ENCODE peak calls at places on chromosomes 13 and 19, in five cellular contexts. B, Q, X, A and U are unnamed samples.

GRCh38 chr19:39479916-39480315 is 722 bp upstream of the TIMM50 start:
- DNase-seq in Q (no peak), X (no peak), A (no peak), B (no peak), U (no peak)

GRCh38 chr13:46341112-46341711 is 45.8 kb downstream of the RUBCNL start:
- DNase-seq in Q (no peak), X (no peak), A (peak; percentile 42), B (no peak), U (no peak)

GRCh38 chr13:43058318-43058674 is 34.9 kb downstream of the DNAJC15 start:
- DNase-seq in X (no peak), Q (no peak), B (no peak), A (peak; percentile 39), U (no peak)

GRCh38 chr19:50722248-50723013 is 733 bp upstream of the CLEC11A start:
- DNase-seq in X (no peak), B (no peak), A (no peak), Q (no peak), U (no peak)

GRCh38 chr19:2495130-2495641 is 19.3 kb downstream of the GADD45B start:
- DNase-seq in A (peak; percentile 74), X (peak; percentile 91), Q (peak; percentile 53), B (peak; percentile 88), U (no peak)

GRCh38 chr13:43107780-43108179 is 84.4 kb downstream of the DNAJC15 start:
- DNase-seq in X (no peak), B (no peak), A (no peak), Q (no peak), U (no peak)

GRCh38 chr19:6273701-6274601 is 5.8 kb downstream of the MLLT1 start:
- DNase-seq in B (peak; percentile 89), A (peak; percentile 91), X (no peak), Q (peak; percentile 75), U (no peak)

GRCh38 chr19:3161453-3161852 is 17.1 kb upstream of the S1PR4 start:
- DNase-seq in X (no peak), Q (no peak), A (peak; percentile 36), B (no peak), U (no peak)

GRCh38 chr13:20475927-20476691 is 49.5 kb downstream of the CRYL1 start:
- DNase-seq in A (no peak), Q (no peak), B (peak; percentile 90), X (no peak), U (no peak)

GRCh38 chr19:2446390-2446789 is 10.4 kb downstream of the LMNB2 start:
- DNase-seq in B (peak; percentile 83), A (no peak), Q (no peak), X (no peak), U (no peak)

GRCh38 chr13:40442191-40442590 is 224.2 kb downstream of the FOXO1 start:
- DNase-seq in A (no peak), X (peak; percentile 82), Q (no peak), B (no peak), U (no peak)

GRCh38 chr19:48922548-48923490 is 10.7 kb upstream of the DHDH start:
- DNase-seq in B (no peak), A (no peak), Q (no peak), X (no peak), U (no peak)

GRCh38 chr19:10418281-10419199 is 1.8 kb upstream of the PDE4A start:
- DNase-seq in Q (no peak), X (peak; percentile 30), A (no peak), B (no peak), U (no peak)
- H3K4me3 ChIP-seq in Q (no peak overlapping the region), X (peak overlapping the region; percentile 26), A (no peak overlapping the region), B (no peak overlapping the region), U (peak overlapping the region; percentile 27)

GRCh38 chr19:19662866-19663291 is 597 bp downstream of the ATP13A1 start:
- DNase-seq in B (no peak), A (no peak), X (no peak), Q (no peak), U (no peak)
- H3K27me3 ChIP-seq in B (no peaks in the 10 kb centered on the region), A (no peaks in the 10 kb centered on the region), X (no peaks in the 10 kb centered on the region), Q (no peaks in the 10 kb centered on the region), U (no peaks in the 10 kb centered on the region)

DNA sequence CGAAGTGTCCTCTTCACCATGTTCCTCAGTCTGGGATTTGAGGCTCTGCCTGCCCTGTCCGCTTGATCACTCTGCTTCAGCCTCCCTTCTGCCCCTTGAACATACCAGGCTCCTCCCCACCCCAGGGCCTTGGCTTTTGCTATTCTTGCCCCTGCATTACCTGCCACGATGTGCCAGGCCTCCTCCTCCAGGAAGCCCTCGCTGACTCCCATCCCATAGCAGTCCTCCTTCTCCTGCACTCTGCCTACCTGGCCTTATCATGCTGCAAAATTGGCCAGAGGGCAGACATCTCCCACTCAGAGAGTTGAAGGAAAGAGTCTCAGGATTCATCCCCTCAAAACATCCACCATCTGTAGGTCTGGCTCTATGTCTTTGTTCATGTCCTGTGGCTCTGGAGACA is 2.2 kb downstream of the YJEFN3 start:
- DNase-seq in X (no peak), A (no peak), Q (no peak), B (no peak), U (no peak)
- H3K4me1 ChIP-seq in X (peaks cover 4% of the 10 kb centered on the region), A (no peaks in the 10 kb centered on the region), Q (peaks cover 47% of the 10 kb centered on the region), B (peaks cover 6% of the 10 kb centered on the region), U (peaks cover 30% of the 10 kb centered on the region)

DNA sequence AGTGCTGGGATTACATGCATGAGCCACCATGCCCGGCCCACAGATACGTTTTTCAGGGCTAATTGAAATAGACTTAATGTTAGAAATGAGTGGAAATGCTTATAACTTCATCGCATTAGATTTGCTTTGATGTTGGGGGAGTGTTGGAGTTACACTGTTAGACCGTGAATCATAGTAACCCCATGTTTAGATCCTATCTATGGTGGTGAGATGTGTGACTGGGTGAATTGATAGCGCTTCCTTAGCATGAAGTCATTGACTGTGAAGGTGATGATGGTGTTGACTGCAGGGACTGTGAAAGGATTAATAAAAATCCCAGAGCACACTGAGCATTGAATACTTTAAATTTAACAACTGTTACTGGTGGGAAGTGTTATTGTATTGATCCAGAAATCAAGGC is 1.7 kb downstream of the ZNF264 start:
- DNase-seq in A (no peak), Q (no peak), X (no peak), B (no peak), U (no peak)
- H3K4me3 ChIP-seq in A (peak overlapping the region; percentile 87), Q (no peak overlapping the region), X (peak overlapping the region; percentile 91), B (no peak overlapping the region), U (no peak overlapping the region)

GRCh38 chr13:112349681-112350080 is 26.5 kb upstream of the SPACA7 start:
- DNase-seq in Q (no peak), X (no peak), A (no peak), B (peak; percentile 56), U (no peak)
- H3K27me3 ChIP-seq in Q (peaks cover 34% of the 10 kb centered on the region), X (peaks cover 71% of the 10 kb centered on the region), A (no peaks in the 10 kb centered on the region), B (peaks cover 46% of the 10 kb centered on the region), U (peaks cover 31% of the 10 kb centered on the region)